ENCODE peak calls at places on chromosomes 4 and X, in seven cellular contexts. Q, S, J, M, X, U and Z are unnamed samples.
A peak's percentile ranks its signal among the peaks of the same experiment; 100 is the strongest.

GRCh38 chr4:143431526-143432257 is 81.8 kb upstream of the SMARCA5 start:
- DNase-seq in Q (no peak), S (no peak), J (no peak), M (no peak), X (no peak), U (no peak), Z (no peak)

GRCh38 chr4:116321471-116321870 is 763.9 kb downstream of the TRAM1L1 start:
- DNase-seq in Q (no peak), S (no peak), J (no peak), M (no peak), X (no peak), U (no peak), Z (no peak)

GRCh38 chr4:18593297-18594002 is 571.9 kb upstream of the LCORL start:
- DNase-seq in Q (peak; percentile 81), S (peak; percentile 63), J (no peak), M (no peak), X (peak; percentile 61), U (peak; percentile 67), Z (peak; percentile 13)

GRCh38 chrX:32448320-32448719 is 763.0 kb downstream of the DMD start:
- DNase-seq in Q (no peak), S (no peak), J (no peak), M (no peak), X (no peak), U (peak; percentile 0), Z (no peak)

GRCh38 chrX:76064825-76065224 is 108.0 kb upstream of the PBDC1 start:
- DNase-seq in Q (no peak), S (no peak), J (no peak), M (no peak), X (no peak), U (no peak), Z (no peak)

GRCh38 chr4:112170451-112170993 is 25.3 kb downstream of the FAM241A start:
- DNase-seq in Q (no peak), S (peak; percentile 94), J (no peak), M (no peak), X (peak; percentile 87), U (peak; percentile 95), Z (peak; percentile 55)

GRCh38 chr4:187827631-187828030 is 167.9 kb upstream of the ZFP42 start:
- DNase-seq in Q (no peak), S (no peak), J (no peak), M (no peak), X (no peak), U (no peak), Z (no peak)

GRCh38 chr4:108146819-108147218 is 21.9 kb downstream of the LEF1 start:
- DNase-seq in Q (no peak), S (no peak), J (no peak), M (no peak), X (no peak), U (no peak), Z (no peak)

GRCh38 chr4:151676301-151676700 is 84.5 kb downstream of the GATB start:
- DNase-seq in Q (no peak), S (peak; percentile 8), J (no peak), M (no peak), X (peak; percentile 87), U (peak; percentile 93), Z (no peak)

GRCh38 chr4:147340111-147340510 is 140.8 kb upstream of the EDNRA start:
- DNase-seq in Q (no peak), S (peak; percentile 61), J (no peak), M (no peak), X (peak; percentile 81), U (peak; percentile 82), Z (no peak)

GRCh38 chr4:124883642-124884041 is 171.1 kb upstream of the ANKRD50 start:
- DNase-seq in Q (no peak), S (no peak), J (no peak), M (no peak), X (peak; percentile 28), U (peak; percentile 36), Z (no peak)
- H3K4me3 ChIP-seq in Q (no peak overlapping the region), S (no peak overlapping the region), J (no peak overlapping the region), M (no peak overlapping the region), X (no peak overlapping the region), U (no peak overlapping the region), Z (no peak overlapping the region)

GRCh38 chr4:180942367-180942916 is 1300.8 kb upstream of the TENM3 start:
- DNase-seq in Q (no peak), S (no peak), J (no peak), M (no peak), X (no peak), U (no peak), Z (no peak)

GRCh38 chr4:180940680-180941079 is 1302.5 kb upstream of the TENM3 start:
- DNase-seq in Q (no peak), S (no peak), J (no peak), M (no peak), X (no peak), U (no peak), Z (no peak)

GRCh38 chr4:180932365-180933001 is 1310.7 kb upstream of the TENM3 start:
- DNase-seq in Q (no peak), S (no peak), J (no peak), M (no peak), X (no peak), U (no peak), Z (no peak)

DNA sequence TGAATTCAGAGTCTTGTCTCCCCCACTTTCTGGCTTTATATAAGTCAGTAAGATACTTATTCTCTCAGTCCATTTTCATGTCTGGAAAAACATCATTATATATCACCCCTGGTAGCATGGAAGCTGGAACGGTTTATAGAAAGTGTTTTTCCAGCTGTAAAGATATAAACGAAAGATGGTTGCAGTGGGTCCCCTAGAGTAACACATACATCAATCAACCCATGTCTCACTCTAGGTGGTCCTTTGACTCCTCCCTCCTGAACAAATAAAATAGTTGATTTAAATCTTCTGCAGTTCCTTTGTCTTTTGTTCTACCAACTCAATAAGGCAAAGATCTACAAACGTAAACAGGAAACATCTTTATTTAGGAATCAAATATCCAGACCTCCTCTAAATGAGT is 1306.1 kb upstream of the TENM3 start:
- DNase-seq in Q (no peak), S (no peak), J (no peak), M (no peak), X (no peak), U (no peak), Z (no peak)
- TF ChIP-seq CTCF in Q (no peak), S (no peak), J (no peak), M (no peak), X (no peak), U (no peak), Z (no peak)

DNA sequence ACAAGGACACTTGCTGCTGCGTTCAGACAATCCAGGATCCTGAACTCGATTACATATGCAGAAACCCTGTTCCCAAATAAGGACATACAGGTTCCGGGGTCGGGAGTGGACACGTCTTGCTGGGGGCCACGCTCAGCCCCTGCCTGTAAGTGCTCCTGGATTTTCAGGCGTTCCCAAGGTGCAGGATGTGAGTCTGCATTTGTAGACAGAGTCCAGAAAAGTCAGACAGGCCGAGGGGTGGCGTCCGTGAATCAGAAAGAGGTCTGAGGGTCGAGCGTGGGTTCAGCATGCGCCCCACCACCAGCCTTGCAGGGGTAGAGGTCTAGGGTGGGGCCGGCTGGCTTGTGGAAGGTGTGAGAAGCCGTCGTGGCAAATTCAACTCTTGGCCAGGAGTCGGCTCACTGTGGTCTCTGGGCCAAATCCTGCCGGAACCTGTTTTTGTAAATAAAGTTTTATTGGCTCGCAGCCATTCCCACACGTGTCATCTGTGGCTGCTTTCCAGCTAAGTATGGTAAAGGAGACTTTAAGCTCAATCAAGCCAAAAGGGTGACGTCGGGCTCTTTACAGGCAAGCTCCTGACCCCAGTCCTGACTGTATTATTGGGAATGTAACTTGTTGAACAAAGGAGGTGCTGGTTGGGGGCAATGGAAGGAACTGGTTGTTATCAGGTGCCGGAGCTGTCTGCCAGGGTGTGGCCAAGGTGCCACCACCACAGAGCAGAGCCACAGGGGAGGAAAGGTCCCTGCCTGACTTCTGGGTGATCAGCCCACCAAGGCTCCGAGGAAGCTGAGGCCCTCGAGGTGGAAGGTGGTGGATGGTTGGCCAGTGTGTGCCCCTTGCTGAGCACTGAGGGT is 7.4 kb downstream of the DOK7 start:
- DNase-seq in Q (no peak), S (no peak), J (peak; percentile 15), M (no peak), X (no peak), U (peak; percentile 57), Z (no peak)
- H3K27me3 ChIP-seq in Q (peaks cover under 1% of the 10 kb centered on the region), S (no peaks in the 10 kb centered on the region), J (peaks cover 33% of the 10 kb centered on the region), M (no peaks in the 10 kb centered on the region), X (no peaks in the 10 kb centered on the region), U (peaks cover 32% of the 10 kb centered on the region), Z (peaks cover 2% of the 10 kb centered on the region)

GRCh38 chr4:159010100-159010499 is 92.8 kb upstream of the RAPGEF2 start:
- DNase-seq in Q (no peak), S (no peak), J (no peak), M (no peak), X (no peak), U (no peak), Z (no peak)
- H3K4me3 ChIP-seq in Q (no peak overlapping the region), S (no peak overlapping the region), J (no peak overlapping the region), M (no peak overlapping the region), X (no peak overlapping the region), U (no peak overlapping the region), Z (no peak overlapping the region)

GRCh38 chrX:136487647-136488046 is at the start of gene BRS3:
- DNase-seq in Q (no peak), S (no peak), J (no peak), M (no peak), X (no peak), U (no peak), Z (no peak)
- TF ChIP-seq CTCF in Q (no peak), S (no peak), J (no peak), M (no peak), X (no peak), U (no peak), Z (no peak)

GRCh38 chr4:11426716-11427115 is 2.0 kb downstream of the HS3ST1 start:
- DNase-seq in Q (no peak), S (no peak), J (no peak), M (no peak), X (no peak), U (peak; percentile 40), Z (no peak)

GRCh38 chr4:11428161-11428700 is 463 bp downstream of the HS3ST1 start:
- DNase-seq in Q (no peak), S (no peak), J (no peak), M (no peak), X (no peak), U (peak; percentile 47), Z (no peak)

GRCh38 chr4:11428701-11429571 is at the start of gene HS3ST1:
- DNase-seq in Q (peak; percentile 93), S (peak; percentile 94), J (peak; percentile 82), M (peak; percentile 81), X (peak; percentile 20), U (peak; percentile 78), Z (no peak)

GRCh38 chr4:11427201-11427996 is 1.3 kb downstream of the HS3ST1 start:
- DNase-seq in Q (no peak), S (no peak), J (no peak), M (peak; percentile 14), X (no peak), U (no peak), Z (no peak)

DNA sequence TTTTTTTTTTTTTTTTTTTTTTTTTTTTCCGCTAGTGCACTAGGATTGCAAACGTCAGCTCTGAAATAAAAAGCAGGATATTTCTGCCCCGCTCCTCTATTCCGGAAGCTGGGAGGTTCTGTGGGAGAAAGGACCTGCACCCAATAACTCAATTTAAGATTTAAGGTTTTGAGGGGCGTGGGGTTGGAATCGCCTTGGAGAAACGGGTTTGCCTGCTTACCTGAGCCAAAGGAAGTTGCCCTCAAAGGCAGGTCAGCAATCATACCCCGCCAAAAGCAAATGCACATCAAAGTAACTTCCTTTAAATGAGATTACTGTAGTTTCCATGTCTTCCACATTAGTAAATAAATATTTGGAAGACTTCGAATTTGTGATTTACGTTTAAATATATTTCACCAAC is 952 bp upstream of the HS3ST1 start:
- DNase-seq in Q (peak; percentile 47), S (no peak), J (no peak), M (no peak), X (no peak), U (peak; percentile 41), Z (no peak)
- H3K27me3 ChIP-seq in Q (no peaks in the 10 kb centered on the region), S (no peaks in the 10 kb centered on the region), J (peaks cover 32% of the 10 kb centered on the region), M (no peaks in the 10 kb centered on the region), X (peaks cover 28% of the 10 kb centered on the region), U (no peaks in the 10 kb centered on the region), Z (peaks cover 2% of the 10 kb centered on the region)